ENCODE peak calls at places on chromosomes 13 and 19, in nine cellular contexts. One of them, this sample, is unnamed.

GRCh38 chr13:44583126-44583525 is 7.0 kb upstream of the TSC22D1 start:
- DNase-seq in astrocyte of the spinal cord: no peak
- DNase-seq in RCC 7860: no peak
- DNase-seq in H7: no peak
- DNase-seq in LHCN-M2: no peak
- DNase-seq in fibroblast of mammary gland: no peak
- DNase-seq in activated naive CD4-positive, alpha-beta T cell treated with anti-CD3 and anti-CD28 coated beads for 36 hours: no peak
- DNase-seq in T-helper 1 cell: no peak
- DNase-seq in neural progenitor cell: no peak
- DNase-seq in this sample: no peak

GRCh38 chr19:4957981-4958380 is 10.9 kb upstream of the KDM4B start:
- DNase-seq in T-helper 1 cell: no peak
- DNase-seq in LHCN-M2: no peak
- DNase-seq in RCC 7860: no peak
- DNase-seq in astrocyte of the spinal cord: no peak
- DNase-seq in H7: no peak
- DNase-seq in neural progenitor cell: no peak
- DNase-seq in fibroblast of mammary gland: no peak
- DNase-seq in activated naive CD4-positive, alpha-beta T cell treated with anti-CD3 and anti-CD28 coated beads for 36 hours: no peak
- DNase-seq in this sample: peak; percentile 22

GRCh38 chr13:24650157-24650556 is 30.1 kb upstream of the ATP12A start:
- DNase-seq in H7: no peak
- DNase-seq in RCC 7860: no peak
- DNase-seq in astrocyte of the spinal cord: peak; percentile 29
- DNase-seq in fibroblast of mammary gland: peak; percentile 86
- DNase-seq in activated naive CD4-positive, alpha-beta T cell treated with anti-CD3 and anti-CD28 coated beads for 36 hours: no peak
- DNase-seq in T-helper 1 cell: no peak
- DNase-seq in neural progenitor cell: no peak
- DNase-seq in LHCN-M2: no peak
- DNase-seq in this sample: no peak

GRCh38 chr19:3129112-3129511 is 6.7 kb upstream of the GNA15 start:
- DNase-seq in neural progenitor cell: no peak
- DNase-seq in RCC 7860: peak; percentile 50
- DNase-seq in H7: peak; percentile 52
- DNase-seq in fibroblast of mammary gland: peak; percentile 78
- DNase-seq in astrocyte of the spinal cord: peak; percentile 73
- DNase-seq in T-helper 1 cell: no peak
- DNase-seq in activated naive CD4-positive, alpha-beta T cell treated with anti-CD3 and anti-CD28 coated beads for 36 hours: peak; percentile 48
- DNase-seq in LHCN-M2: peak; percentile 56
- DNase-seq in this sample: peak; percentile 85

GRCh38 chr13:102236341-102236740 is 165.5 kb downstream of the FGF14 start:
- DNase-seq in activated naive CD4-positive, alpha-beta T cell treated with anti-CD3 and anti-CD28 coated beads for 36 hours: no peak
- DNase-seq in H7: no peak
- DNase-seq in RCC 7860: no peak
- DNase-seq in astrocyte of the spinal cord: no peak
- DNase-seq in neural progenitor cell: no peak
- DNase-seq in T-helper 1 cell: no peak
- DNase-seq in fibroblast of mammary gland: no peak
- DNase-seq in LHCN-M2: no peak
- DNase-seq in this sample: no peak

GRCh38 chr19:4922530-4923378 is 13.5 kb downstream of the UHRF1 start:
- DNase-seq in neural progenitor cell: no peak
- DNase-seq in fibroblast of mammary gland: no peak
- DNase-seq in H7: peak; percentile 54
- DNase-seq in astrocyte of the spinal cord: no peak
- DNase-seq in activated naive CD4-positive, alpha-beta T cell treated with anti-CD3 and anti-CD28 coated beads for 36 hours: no peak
- DNase-seq in RCC 7860: no peak
- DNase-seq in LHCN-M2: no peak
- DNase-seq in T-helper 1 cell: no peak
- DNase-seq in this sample: no peak

GRCh38 chr19:2761309-2761677 is 21.5 kb upstream of the SLC39A3 start:
- DNase-seq in neural progenitor cell: no peak
- DNase-seq in LHCN-M2: no peak
- DNase-seq in T-helper 1 cell: no peak
- DNase-seq in H7: peak; percentile 58
- DNase-seq in astrocyte of the spinal cord: no peak
- DNase-seq in activated naive CD4-positive, alpha-beta T cell treated with anti-CD3 and anti-CD28 coated beads for 36 hours: no peak
- DNase-seq in fibroblast of mammary gland: no peak
- DNase-seq in RCC 7860: no peak
- DNase-seq in this sample: peak; percentile 72

GRCh38 chr13:85508683-85509329 is 290.4 kb downstream of the SLITRK6 start:
- DNase-seq in H7: no peak
- DNase-seq in neural progenitor cell: no peak
- DNase-seq in T-helper 1 cell: no peak
- DNase-seq in fibroblast of mammary gland: peak; percentile 11
- DNase-seq in LHCN-M2: no peak
- DNase-seq in activated naive CD4-positive, alpha-beta T cell treated with anti-CD3 and anti-CD28 coated beads for 36 hours: no peak
- DNase-seq in astrocyte of the spinal cord: no peak
- DNase-seq in RCC 7860: no peak
- DNase-seq in this sample: peak; percentile 50

GRCh38 chr13:37899753-37900152 is 30.2 kb upstream of the TRPC4 start:
- DNase-seq in LHCN-M2: no peak
- DNase-seq in neural progenitor cell: no peak
- DNase-seq in fibroblast of mammary gland: no peak
- DNase-seq in RCC 7860: no peak
- DNase-seq in activated naive CD4-positive, alpha-beta T cell treated with anti-CD3 and anti-CD28 coated beads for 36 hours: no peak
- DNase-seq in T-helper 1 cell: no peak
- DNase-seq in H7: no peak
- DNase-seq in astrocyte of the spinal cord: no peak
- DNase-seq in this sample: no peak

GRCh38 chr19:21202865-21203494 is 61.1 kb downstream of the ZNF431 start:
- DNase-seq in T-helper 1 cell: no peak
- DNase-seq in neural progenitor cell: peak; percentile 65
- DNase-seq in H7: peak; percentile 54
- DNase-seq in astrocyte of the spinal cord: no peak
- DNase-seq in fibroblast of mammary gland: peak; percentile 41
- DNase-seq in activated naive CD4-positive, alpha-beta T cell treated with anti-CD3 and anti-CD28 coated beads for 36 hours: peak; percentile 48
- DNase-seq in LHCN-M2: peak; percentile 50
- DNase-seq in RCC 7860: no peak
- DNase-seq in this sample: peak; percentile 79

GRCh38 chr13:75739244-75739868 is 103.2 kb downstream of the LMO7 start:
- DNase-seq in LHCN-M2: no peak
- DNase-seq in H7: no peak
- DNase-seq in astrocyte of the spinal cord: no peak
- DNase-seq in fibroblast of mammary gland: peak; percentile 26
- DNase-seq in neural progenitor cell: no peak
- DNase-seq in activated naive CD4-positive, alpha-beta T cell treated with anti-CD3 and anti-CD28 coated beads for 36 hours: no peak
- DNase-seq in T-helper 1 cell: no peak
- DNase-seq in RCC 7860: peak; percentile 14
- DNase-seq in this sample: peak; percentile 47

GRCh38 chr19:43562698-43563241 is 12.6 kb downstream of the XRCC1 start:
- DNase-seq in H7: no peak
- DNase-seq in neural progenitor cell: no peak
- DNase-seq in T-helper 1 cell: peak; percentile 63
- DNase-seq in RCC 7860: peak; percentile 98
- DNase-seq in fibroblast of mammary gland: peak; percentile 78
- DNase-seq in LHCN-M2: peak; percentile 97
- DNase-seq in activated naive CD4-positive, alpha-beta T cell treated with anti-CD3 and anti-CD28 coated beads for 36 hours: peak; percentile 88
- DNase-seq in astrocyte of the spinal cord: peak; percentile 91
- DNase-seq in this sample: peak; percentile 95

GRCh38 chr19:36796714-36796999 is 24.1 kb upstream of the ZNF850 start:
- DNase-seq in fibroblast of mammary gland: no peak
- DNase-seq in T-helper 1 cell: no peak
- DNase-seq in RCC 7860: no peak
- DNase-seq in neural progenitor cell: no peak
- DNase-seq in LHCN-M2: no peak
- DNase-seq in activated naive CD4-positive, alpha-beta T cell treated with anti-CD3 and anti-CD28 coated beads for 36 hours: no peak
- DNase-seq in astrocyte of the spinal cord: no peak
- DNase-seq in H7: no peak
- DNase-seq in this sample: no peak

GRCh38 chr13:79869326-79869725 is 388.4 kb downstream of the NDFIP2 start:
- DNase-seq in H7: peak; percentile 5
- DNase-seq in LHCN-M2: no peak
- DNase-seq in activated naive CD4-positive, alpha-beta T cell treated with anti-CD3 and anti-CD28 coated beads for 36 hours: no peak
- DNase-seq in astrocyte of the spinal cord: peak; percentile 40
- DNase-seq in fibroblast of mammary gland: no peak
- DNase-seq in RCC 7860: no peak
- DNase-seq in T-helper 1 cell: no peak
- DNase-seq in neural progenitor cell: no peak
- DNase-seq in this sample: no peak

GRCh38 chr13:48790199-48790598 is 136.5 kb downstream of the CYSLTR2 start:
- DNase-seq in T-helper 1 cell: no peak
- DNase-seq in astrocyte of the spinal cord: no peak
- DNase-seq in LHCN-M2: no peak
- DNase-seq in H7: no peak
- DNase-seq in fibroblast of mammary gland: peak; percentile 51
- DNase-seq in activated naive CD4-positive, alpha-beta T cell treated with anti-CD3 and anti-CD28 coated beads for 36 hours: no peak
- DNase-seq in neural progenitor cell: no peak
- DNase-seq in RCC 7860: no peak
- DNase-seq in this sample: no peak

GRCh38 chr13:74110053-74110452 is 24.2 kb downstream of the KLF12 start:
- DNase-seq in astrocyte of the spinal cord: no peak
- DNase-seq in LHCN-M2: no peak
- DNase-seq in H7: no peak
- DNase-seq in T-helper 1 cell: no peak
- DNase-seq in neural progenitor cell: no peak
- DNase-seq in RCC 7860: no peak
- DNase-seq in activated naive CD4-positive, alpha-beta T cell treated with anti-CD3 and anti-CD28 coated beads for 36 hours: no peak
- DNase-seq in fibroblast of mammary gland: no peak
- DNase-seq in this sample: no peak

GRCh38 chr13:112112534-112113276 is 45.8 kb downstream of the SOX1 start:
- DNase-seq in neural progenitor cell: no peak
- DNase-seq in activated naive CD4-positive, alpha-beta T cell treated with anti-CD3 and anti-CD28 coated beads for 36 hours: no peak
- DNase-seq in T-helper 1 cell: no peak
- DNase-seq in fibroblast of mammary gland: no peak
- DNase-seq in RCC 7860: no peak
- DNase-seq in astrocyte of the spinal cord: no peak
- DNase-seq in H7: no peak
- DNase-seq in LHCN-M2: no peak
- DNase-seq in this sample: no peak

GRCh38 chr13:105278797-105279425 is 1256.6 kb downstream of the EFNB2 start:
- DNase-seq in neural progenitor cell: peak; percentile 73
- DNase-seq in H7: peak; percentile 28
- DNase-seq in activated naive CD4-positive, alpha-beta T cell treated with anti-CD3 and anti-CD28 coated beads for 36 hours: no peak
- DNase-seq in LHCN-M2: no peak
- DNase-seq in RCC 7860: no peak
- DNase-seq in fibroblast of mammary gland: no peak
- DNase-seq in T-helper 1 cell: no peak
- DNase-seq in astrocyte of the spinal cord: no peak
- DNase-seq in this sample: no peak

GRCh38 chr13:50376895-50377575 is 361.8 kb downstream of the KCNRG start:
- DNase-seq in T-helper 1 cell: no peak
- DNase-seq in astrocyte of the spinal cord: no peak
- DNase-seq in activated naive CD4-positive, alpha-beta T cell treated with anti-CD3 and anti-CD28 coated beads for 36 hours: no peak
- DNase-seq in LHCN-M2: no peak
- DNase-seq in H7: peak; percentile 30
- DNase-seq in RCC 7860: peak; percentile 5
- DNase-seq in neural progenitor cell: peak; percentile 39
- DNase-seq in fibroblast of mammary gland: no peak
- DNase-seq in this sample: no peak

GRCh38 chr13:51919531-51919930 is 57.8 kb downstream of the CCDC70 start:
- DNase-seq in neural progenitor cell: no peak
- DNase-seq in LHCN-M2: no peak
- DNase-seq in fibroblast of mammary gland: no peak
- DNase-seq in activated naive CD4-positive, alpha-beta T cell treated with anti-CD3 and anti-CD28 coated beads for 36 hours: no peak
- DNase-seq in astrocyte of the spinal cord: no peak
- DNase-seq in H7: no peak
- DNase-seq in RCC 7860: no peak
- DNase-seq in T-helper 1 cell: no peak
- DNase-seq in this sample: no peak

GRCh38 chr13:40613192-40613818 is 53.1 kb downstream of the FOXO1 start:
- DNase-seq in astrocyte of the spinal cord: no peak
- DNase-seq in RCC 7860: no peak
- DNase-seq in activated naive CD4-positive, alpha-beta T cell treated with anti-CD3 and anti-CD28 coated beads for 36 hours: peak; percentile 73
- DNase-seq in fibroblast of mammary gland: no peak
- DNase-seq in T-helper 1 cell: peak; percentile 40
- DNase-seq in neural progenitor cell: no peak
- DNase-seq in H7: no peak
- DNase-seq in LHCN-M2: no peak
- DNase-seq in this sample: no peak

GRCh38 chr19:58123354-58123753 is 25.3 kb upstream of the ZSCAN18 start:
- DNase-seq in LHCN-M2: peak; percentile 3
- DNase-seq in activated naive CD4-positive, alpha-beta T cell treated with anti-CD3 and anti-CD28 coated beads for 36 hours: peak; percentile 7
- DNase-seq in H7: no peak
- DNase-seq in fibroblast of mammary gland: no peak
- DNase-seq in astrocyte of the spinal cord: no peak
- DNase-seq in RCC 7860: no peak
- DNase-seq in T-helper 1 cell: no peak
- DNase-seq in neural progenitor cell: peak; percentile 6
- DNase-seq in this sample: no peak

GRCh38 chr13:44336934-44337333 is 36.7 kb upstream of the SERP2 start:
- DNase-seq in H7: no peak
- DNase-seq in T-helper 1 cell: no peak
- DNase-seq in activated naive CD4-positive, alpha-beta T cell treated with anti-CD3 and anti-CD28 coated beads for 36 hours: no peak
- DNase-seq in neural progenitor cell: no peak
- DNase-seq in RCC 7860: no peak
- DNase-seq in LHCN-M2: no peak
- DNase-seq in astrocyte of the spinal cord: no peak
- DNase-seq in fibroblast of mammary gland: no peak
- DNase-seq in this sample: no peak

GRCh38 chr13:74819549-74819948 is 662.4 kb downstream of the TBC1D4 start:
- DNase-seq in astrocyte of the spinal cord: no peak
- DNase-seq in fibroblast of mammary gland: no peak
- DNase-seq in activated naive CD4-positive, alpha-beta T cell treated with anti-CD3 and anti-CD28 coated beads for 36 hours: no peak
- DNase-seq in H7: no peak
- DNase-seq in neural progenitor cell: no peak
- DNase-seq in RCC 7860: no peak
- DNase-seq in LHCN-M2: no peak
- DNase-seq in T-helper 1 cell: no peak
- DNase-seq in this sample: no peak

GRCh38 chr19:46221981-46222610 is 7.4 kb upstream of the IGFL1 start:
- DNase-seq in activated naive CD4-positive, alpha-beta T cell treated with anti-CD3 and anti-CD28 coated beads for 36 hours: no peak
- DNase-seq in RCC 7860: peak; percentile 35
- DNase-seq in neural progenitor cell: no peak
- DNase-seq in H7: peak; percentile 78
- DNase-seq in fibroblast of mammary gland: peak; percentile 68
- DNase-seq in LHCN-M2: peak; percentile 67
- DNase-seq in astrocyte of the spinal cord: peak; percentile 18
- DNase-seq in T-helper 1 cell: no peak
- DNase-seq in this sample: peak; percentile 96

GRCh38 chr13:96816261-96816660 is 178.0 kb downstream of the OXGR1 start:
- DNase-seq in T-helper 1 cell: no peak
- DNase-seq in H7: no peak
- DNase-seq in neural progenitor cell: no peak
- DNase-seq in fibroblast of mammary gland: peak; percentile 89
- DNase-seq in RCC 7860: no peak
- DNase-seq in astrocyte of the spinal cord: no peak
- DNase-seq in LHCN-M2: peak; percentile 33
- DNase-seq in activated naive CD4-positive, alpha-beta T cell treated with anti-CD3 and anti-CD28 coated beads for 36 hours: no peak
- DNase-seq in this sample: no peak

GRCh38 chr19:38429055-38429810 is 3.2 kb upstream of the RASGRP4 start:
- DNase-seq in neural progenitor cell: no peak
- DNase-seq in LHCN-M2: no peak
- DNase-seq in T-helper 1 cell: no peak
- DNase-seq in astrocyte of the spinal cord: no peak
- DNase-seq in activated naive CD4-positive, alpha-beta T cell treated with anti-CD3 and anti-CD28 coated beads for 36 hours: peak; percentile 62
- DNase-seq in RCC 7860: no peak
- DNase-seq in H7: peak; percentile 5
- DNase-seq in fibroblast of mammary gland: no peak
- DNase-seq in this sample: peak; percentile 48